ENCODE peak calls at places on chromosomes 3 and 15, in five cellular contexts. E is neural progenitor cell, O is uterus, I is lower lobe of right lung, D is OCI-LY7. Z is an unnamed sample.

GRCh38 chr3:11778248-11778647 is 68.4 kb downstream of the TAMM41 start:
- DNase-seq in E (no peak), O (no peak), I (no peak), D (no peak), Z (no peak)

GRCh38 chr15:64045774-64046346 is 425 bp downstream of the DAPK2 start:
- DNase-seq in E (no peak), O (peak; percentile 28), I (no peak), D (no peak), Z (peak; percentile 50)

GRCh38 chr3:52494446-52494845 is 692 bp upstream of the STAB1 start:
- DNase-seq in E (no peak), O (no peak), I (no peak), D (no peak), Z (no peak)

GRCh38 chr15:97947465-97948262 is 12.8 kb upstream of the ARRDC4 start:
- DNase-seq in E (no peak), O (no peak), I (no peak), D (no peak), Z (no peak)

GRCh38 chr3:168997488-168997887 is 666.0 kb downstream of the MECOM start:
- DNase-seq in E (no peak), O (no peak), I (no peak), D (no peak), Z (no peak)

GRCh38 chr3:129314757-129315385 is 36.2 kb downstream of the HMCES start:
- DNase-seq in E (peak; percentile 97), O (peak; percentile 90), I (peak; percentile 88), D (peak; percentile 91), Z (peak; percentile 70)

GRCh38 chr15:84142888-84143337 is 92.7 kb upstream of the GOLGA6L4 start:
- DNase-seq in E (peak; percentile 87), O (peak; percentile 69), I (peak; percentile 68), D (peak; percentile 61), Z (peak; percentile 52)

GRCh38 chr3:187694801-187695200 is 7.6 kb downstream of the RTP2 start:
- DNase-seq in E (no peak), O (no peak), I (no peak), D (no peak), Z (peak; percentile 27)

GRCh38 chr3:17752441-17752840 is 10.0 kb upstream of the TBC1D5 start:
- DNase-seq in E (no peak), O (no peak), I (no peak), D (no peak), Z (no peak)

GRCh38 chr15:80593486-80594055 is 101.5 kb upstream of the ABHD17C start:
- DNase-seq in E (no peak), O (no peak), I (no peak), D (no peak), Z (no peak)

GRCh38 chr15:56095406-56095805 is 102.0 kb upstream of the NEDD4 start:
- DNase-seq in E (no peak), O (no peak), I (no peak), D (no peak), Z (no peak)

GRCh38 chr3:48784426-48785120 is 63.1 kb downstream of the PRKAR2A start:
- DNase-seq in E (no peak), O (no peak), I (no peak), D (no peak), Z (peak; percentile 43)

GRCh38 chr3:24129549-24129948 is 184.5 kb downstream of the NR1D2 start:
- DNase-seq in E (peak; percentile 3), O (no peak), I (no peak), D (no peak), Z (no peak)

GRCh38 chr3:21435871-21436270 is 315.1 kb downstream of the ZNF385D start:
- DNase-seq in E (no peak), O (no peak), I (no peak), D (no peak), Z (no peak)

GRCh38 chr3:160023476-160023875 is 34.8 kb downstream of the IL12A start:
- DNase-seq in E (no peak), O (no peak), I (no peak), D (no peak), Z (no peak)

GRCh38 chr3:196120291-196120951 is 38.5 kb upstream of the TFRC start:
- DNase-seq in E (no peak), O (no peak), I (no peak), D (peak; percentile 40), Z (no peak)

GRCh38 chr15:57432141-57432701 is 55.9 kb downstream of the CGNL1 start:
- DNase-seq in E (no peak), O (no peak), I (no peak), D (no peak), Z (no peak)

GRCh38 chr15:32131803-32132202 is 101.5 kb downstream of the CHRNA7 start:
- DNase-seq in E (no peak), O (no peak), I (no peak), D (no peak), Z (no peak)

GRCh38 chr3:50275996-50276761 is 2.7 kb upstream of the LSMEM2 start:
- DNase-seq in E (peak; percentile 49), O (no peak), I (no peak), D (no peak), Z (no peak)

GRCh38 chr3:143337387-143337786 is 217.8 kb downstream of the CHST2 start:
- DNase-seq in E (no peak), O (no peak), I (no peak), D (no peak), Z (no peak)

GRCh38 chr15:73165844-73166243 is 113.6 kb downstream of the NEO1 start:
- DNase-seq in E (no peak), O (no peak), I (no peak), D (no peak), Z (no peak)

GRCh38 chr3:158918008-158918407 is 116.2 kb downstream of the MFSD1 start:
- DNase-seq in E (peak; percentile 79), O (no peak), I (no peak), D (peak; percentile 38), Z (no peak)

DNA sequence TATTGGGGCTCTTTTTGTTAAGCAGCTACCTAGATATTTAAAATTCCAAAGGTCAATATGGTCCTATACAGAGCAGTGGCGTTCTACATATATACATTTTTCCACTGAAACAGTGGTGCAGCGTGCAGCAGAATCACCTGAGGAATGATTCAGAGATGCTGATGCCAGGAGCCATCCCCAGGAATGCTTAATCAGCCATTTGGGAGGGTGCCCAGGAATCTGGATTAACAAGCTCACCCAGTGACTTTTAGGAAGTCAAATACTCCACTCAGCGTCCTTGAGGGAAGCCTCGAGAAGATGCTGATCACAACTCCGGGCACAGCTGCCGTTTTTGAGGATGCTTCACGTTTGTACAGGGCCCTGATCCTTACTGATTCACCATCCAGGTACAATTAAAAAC is 82.6 kb upstream of the ARHGEF3 start:
- DNase-seq in E (no peak), O (no peak), I (no peak), D (no peak), Z (no peak)
- H3K27ac ChIP-seq in E (no peak overlapping the region), O (no peak overlapping the region), I (no peak overlapping the region), D (no peak overlapping the region), Z (no peak overlapping the region)

GRCh38 chr15:70379134-70379533 is 281.4 kb upstream of the TLE3 start:
- DNase-seq in E (no peak), O (no peak), I (no peak), D (no peak), Z (no peak)
- H3K27ac ChIP-seq in E (no peak overlapping the region), O (no peak overlapping the region), I (no peak overlapping the region), D (no peak overlapping the region), Z (no peak overlapping the region)

DNA sequence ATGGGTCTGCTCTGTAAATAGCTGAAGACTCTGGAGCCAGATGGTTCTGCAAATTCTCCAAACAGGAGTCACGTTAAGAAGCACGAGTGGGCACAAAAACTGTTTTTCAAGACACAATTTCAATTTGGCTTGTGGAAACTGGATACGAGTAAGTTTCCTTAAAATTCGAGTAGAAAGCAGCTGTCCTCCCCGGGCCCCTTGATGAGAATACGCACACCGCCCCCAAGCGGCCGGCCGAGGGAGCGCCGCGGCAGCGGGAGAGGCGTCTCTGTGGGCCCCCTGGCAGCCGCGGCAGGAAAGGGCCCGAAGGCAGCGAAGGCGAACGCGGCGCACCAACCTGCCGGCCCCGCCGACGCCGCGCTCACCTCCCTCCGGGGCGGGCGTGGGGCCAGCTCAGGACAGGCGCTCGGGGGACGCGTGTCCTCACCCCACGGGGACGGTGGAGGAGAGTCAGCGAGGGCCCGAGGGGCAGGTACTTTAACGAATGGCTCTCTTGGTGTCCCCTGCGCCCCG is 706 bp upstream of the THBS1 start:
- DNase-seq in E (peak; percentile 94), O (peak; percentile 98), I (peak; percentile 93), D (peak; percentile 66), Z (peak; percentile 82)
- H3K27ac ChIP-seq in E (no peak overlapping the region), O (peak overlapping the region; percentile 98), I (peak overlapping the region; percentile 94), D (no peak overlapping the region), Z (peak overlapping the region; percentile 75)

GRCh38 chr3:124699686-124700396 is 30.4 kb upstream of the UMPS start:
- DNase-seq in E (no peak), O (no peak), I (no peak), D (no peak), Z (no peak)
- H3K27ac ChIP-seq in E (no peak overlapping the region), O (no peak overlapping the region), I (no peak overlapping the region), D (no peak overlapping the region), Z (no peak overlapping the region)